ENCODE peak calls at places on chromosomes 3 and 15, in nine cellular contexts. Q, V, S, Y, D, T, G, Z and A are unnamed samples.

GRCh38 chr3:141795719-141796435 is 32.7 kb downstream of the GRK7 start:
- DNase-seq in V (no peak), D (no peak), G (no peak), Q (no peak), T (no peak), S (no peak), Y (no peak), Z (no peak), A (no peak)

GRCh38 chr15:34147371-34148140 is 45.7 kb downstream of the PGBD4 start:
- DNase-seq in S (no peak), V (no peak), Y (no peak), G (no peak), Q (no peak), Z (no peak), D (no peak), T (no peak), A (no peak)

GRCh38 chr3:65672876-65673815 is 365.6 kb downstream of the MAGI1 start:
- DNase-seq in Z (peak; percentile 38), Y (no peak), G (no peak), S (no peak), Q (peak; percentile 43), V (peak; percentile 14), T (no peak), D (peak; percentile 0), A (peak; percentile 19)

GRCh38 chr15:94924057-94924456 is 692.7 kb downstream of the MCTP2 start:
- DNase-seq in T (no peak), G (no peak), Z (no peak), S (no peak), Y (no peak), Q (no peak), V (no peak), D (no peak), A (no peak)

GRCh38 chr3:152830245-152830644 is 4.7 kb upstream of the P2RY1 start:
- DNase-seq in V (no peak), Q (no peak), G (no peak), Z (no peak), Y (no peak), D (no peak), S (no peak), T (no peak), A (no peak)

GRCh38 chr3:52141751-52142150 is 12.5 kb downstream of the POC1A start:
- DNase-seq in Q (no peak), V (no peak), D (no peak), Y (no peak), S (no peak), T (no peak), G (no peak), Z (no peak), A (no peak)

GRCh38 chr3:22886394-22886793 is 316.7 kb upstream of the UBE2E2 start:
- DNase-seq in D (no peak), Z (no peak), G (no peak), Q (no peak), T (no peak), Y (no peak), S (no peak), V (no peak), A (no peak)

GRCh38 chr3:66021731-66022131 is 17.0 kb downstream of the MAGI1 start:
- DNase-seq in G (no peak), S (no peak), V (no peak), Q (peak; percentile 65), D (no peak), Z (no peak), Y (no peak), T (no peak), A (peak; percentile 4)

GRCh38 chr3:13823692-13824091 is 56.2 kb downstream of the WNT7A start:
- DNase-seq in T (no peak), Y (no peak), V (no peak), Z (no peak), D (no peak), Q (no peak), S (no peak), G (no peak), A (no peak)

GRCh38 chr3:141183606-141184005 is 48.0 kb upstream of the PXYLP1 start:
- DNase-seq in D (no peak), T (no peak), Y (no peak), G (no peak), V (no peak), S (no peak), Q (no peak), Z (no peak), A (no peak)

GRCh38 chr3:54313418-54313817 is 191.1 kb downstream of the CACNA2D3 start:
- DNase-seq in S (no peak), V (no peak), D (no peak), G (no peak), Z (no peak), T (no peak), Q (no peak), Y (no peak), A (no peak)

GRCh38 chr3:45664558-45664957 is 24.6 kb upstream of the SACM1L start:
- DNase-seq in V (no peak), Y (no peak), G (peak; percentile 57), T (no peak), S (no peak), D (no peak), Z (peak; percentile 57), Q (no peak), A (no peak)

GRCh38 chr3:172591876-172592771 is 68.9 kb upstream of the TNFSF10 start:
- DNase-seq in Q (no peak), T (no peak), D (no peak), Z (peak; percentile 81), S (no peak), G (peak; percentile 67), Y (no peak), V (no peak), A (no peak)

GRCh38 chr3:152390647-152391046 is 121.9 kb downstream of the MBNL1 start:
- DNase-seq in Z (no peak), V (no peak), Q (no peak), T (no peak), S (no peak), G (no peak), Y (no peak), D (no peak), A (no peak)

GRCh38 chr3:13217736-13218540 is 144.7 kb upstream of the IQSEC1 start:
- DNase-seq in V (no peak), D (no peak), T (no peak), Q (peak; percentile 47), Y (no peak), Z (no peak), G (no peak), S (no peak), A (no peak)

GRCh38 chr15:40054746-40055575 is 16.0 kb upstream of the SRP14 start:
- DNase-seq in S (no peak), G (no peak), Z (no peak), V (no peak), Q (no peak), D (no peak), T (no peak), Y (no peak), A (no peak)

GRCh38 chr3:193782280-193782654 is 189.3 kb downstream of the OPA1 start:
- DNase-seq in T (no peak), Q (peak; percentile 80), S (no peak), Y (no peak), Z (no peak), V (no peak), D (no peak), G (no peak), A (no peak)

GRCh38 chr3:65751123-65751700 is 287.5 kb downstream of the MAGI1 start:
- DNase-seq in T (no peak), Z (peak; percentile 4), S (no peak), V (peak; percentile 51), Q (peak; percentile 3), Y (no peak), D (no peak), G (no peak), A (peak; percentile 1)

GRCh38 chr3:24853685-24854341 is 359.2 kb upstream of the THRB start:
- DNase-seq in T (no peak), G (no peak), Y (peak; percentile 52), S (no peak), V (no peak), Z (no peak), D (no peak), Q (no peak), A (peak; percentile 91)

GRCh38 chr15:78691167-78691872 is 50.3 kb upstream of the CHRNB4 start:
- DNase-seq in S (no peak), T (no peak), Y (no peak), G (no peak), Q (no peak), Z (no peak), D (no peak), V (no peak), A (no peak)

GRCh38 chr15:45439521-45439931 is 61.2 kb upstream of the GATM start:
- DNase-seq in Y (no peak), D (no peak), S (no peak), Q (no peak), T (no peak), V (no peak), G (no peak), Z (no peak), A (no peak)

GRCh38 chr3:10547413-10547812 is 42.0 kb upstream of the ATP2B2 start:
- DNase-seq in Y (no peak), V (no peak), T (no peak), Z (no peak), Q (no peak), S (no peak), G (no peak), D (no peak), A (no peak)

GRCh38 chr15:89178307-89178977 is 42.9 kb downstream of the RLBP1 start:
- DNase-seq in S (no peak), V (no peak), Z (no peak), T (no peak), G (no peak), Y (no peak), Q (no peak), D (no peak), A (no peak)